ENCODE peak calls at places on chromosomes 16 and 17, in seven cellular contexts. D is PC-3, E is IMR-90, R is osteoblast, H is heart left ventricle, L is endodermal cell, W is hepatocyte. J is an unnamed sample.

GRCh38 chr16:30131869-30132475 is 9.0 kb upstream of the MAPK3 start:
- DNase-seq in D (no peak), E (no peak), R (no peak), H (no peak), L (no peak), W (no peak), J (no peak)

GRCh38 chr17:55405600-55405999 is 16.0 kb downstream of the MMD start:
- DNase-seq in D (no peak), E (no peak), R (no peak), H (no peak), L (no peak), W (no peak), J (no peak)

GRCh38 chr17:59751955-59752413 is 44.5 kb downstream of the VMP1 start:
- DNase-seq in D (no peak), E (no peak), R (no peak), H (no peak), L (no peak), W (no peak), J (no peak)

GRCh38 chr17:30236807-30237206 is 1.3 kb upstream of the SLC6A4 start:
- DNase-seq in D (peak; percentile 39), E (no peak), R (peak; percentile 92), H (peak; percentile 76), L (peak; percentile 88), W (peak; percentile 68), J (peak; percentile 83)

GRCh38 chr17:74431568-74432483 is at the start of gene GPRC5C:
- DNase-seq in D (peak; percentile 97), E (no peak), R (peak; percentile 85), H (peak; percentile 84), L (peak; percentile 97), W (peak; percentile 95), J (peak; percentile 95)

GRCh38 chr17:4509402-4509801 is 10.7 kb downstream of the SPNS2 start:
- DNase-seq in D (no peak), E (no peak), R (peak; percentile 91), H (no peak), L (no peak), W (no peak), J (no peak)

GRCh38 chr16:25109643-25110042 is 1.9 kb upstream of the LCMT1 start:
- DNase-seq in D (peak; percentile 91), E (peak; percentile 98), R (peak; percentile 90), H (no peak), L (no peak), W (peak; percentile 81), J (no peak)

GRCh38 chr16:10387378-10387681 is 1.5 kb downstream of the ATF7IP2 start:
- DNase-seq in D (no peak), E (no peak), R (peak; percentile 21), H (no peak), L (no peak), W (no peak), J (no peak)

GRCh38 chr17:12567077-12568053 is 98.3 kb upstream of the MYOCD start:
- DNase-seq in D (no peak), E (no peak), R (no peak), H (no peak), L (no peak), W (no peak), J (no peak)

GRCh38 chr16:8229011-8229520 is 361.2 kb downstream of the TMEM114 start:
- DNase-seq in D (no peak), E (no peak), R (no peak), H (no peak), L (peak; percentile 61), W (no peak), J (peak; percentile 7)

GRCh38 chr16:20792216-20792615 is 14.1 kb downstream of the ERI2 start:
- DNase-seq in D (no peak), E (peak; percentile 6), R (no peak), H (no peak), L (no peak), W (no peak), J (no peak)

GRCh38 chr17:47902039-47902744 is 6.2 kb downstream of the SP2 start:
- DNase-seq in D (no peak), E (no peak), R (no peak), H (no peak), L (peak; percentile 97), W (no peak), J (peak; percentile 85)

GRCh38 chr17:40645291-40645690 is 2.3 kb downstream of the SMARCE1 start:
- DNase-seq in D (no peak), E (no peak), R (no peak), H (no peak), L (no peak), W (no peak), J (no peak)
- H3K4me3 ChIP-seq in D (no peak overlapping the region), E (no peak overlapping the region), R (no peak overlapping the region), H (no peak overlapping the region), L (peak overlapping the region; percentile 93), W (peak overlapping the region; percentile 1), J (no peak overlapping the region)

DNA sequence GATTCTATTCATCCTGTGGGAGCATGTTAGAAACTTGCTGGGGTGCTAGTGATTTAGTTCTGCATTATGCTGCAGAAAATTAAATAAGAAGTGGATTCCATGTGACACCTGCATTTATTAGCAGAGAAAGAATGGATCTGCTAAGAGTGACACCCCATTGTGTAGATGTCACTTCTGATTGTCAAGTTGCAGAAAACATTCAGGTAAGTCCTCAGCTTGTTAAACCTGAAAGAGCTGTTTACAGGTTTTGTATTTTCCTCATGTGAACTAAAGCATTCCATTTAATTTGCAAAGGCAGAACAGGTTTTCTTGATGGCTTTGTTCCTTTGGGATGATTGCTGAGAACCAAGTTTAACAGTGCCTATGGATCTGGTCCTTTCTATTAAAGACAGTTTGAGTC is 238.7 kb downstream of the ABCC12 start:
- DNase-seq in D (no peak), E (no peak), R (no peak), H (no peak), L (no peak), W (no peak), J (no peak)
- H3K27me3 ChIP-seq in D (no peaks in the 10 kb centered on the region), E (peaks cover 3% of the 10 kb centered on the region), R (no peaks in the 10 kb centered on the region), H (no peaks in the 10 kb centered on the region), L (no peaks in the 10 kb centered on the region), W (no peaks in the 10 kb centered on the region), J (no peaks in the 10 kb centered on the region)

DNA sequence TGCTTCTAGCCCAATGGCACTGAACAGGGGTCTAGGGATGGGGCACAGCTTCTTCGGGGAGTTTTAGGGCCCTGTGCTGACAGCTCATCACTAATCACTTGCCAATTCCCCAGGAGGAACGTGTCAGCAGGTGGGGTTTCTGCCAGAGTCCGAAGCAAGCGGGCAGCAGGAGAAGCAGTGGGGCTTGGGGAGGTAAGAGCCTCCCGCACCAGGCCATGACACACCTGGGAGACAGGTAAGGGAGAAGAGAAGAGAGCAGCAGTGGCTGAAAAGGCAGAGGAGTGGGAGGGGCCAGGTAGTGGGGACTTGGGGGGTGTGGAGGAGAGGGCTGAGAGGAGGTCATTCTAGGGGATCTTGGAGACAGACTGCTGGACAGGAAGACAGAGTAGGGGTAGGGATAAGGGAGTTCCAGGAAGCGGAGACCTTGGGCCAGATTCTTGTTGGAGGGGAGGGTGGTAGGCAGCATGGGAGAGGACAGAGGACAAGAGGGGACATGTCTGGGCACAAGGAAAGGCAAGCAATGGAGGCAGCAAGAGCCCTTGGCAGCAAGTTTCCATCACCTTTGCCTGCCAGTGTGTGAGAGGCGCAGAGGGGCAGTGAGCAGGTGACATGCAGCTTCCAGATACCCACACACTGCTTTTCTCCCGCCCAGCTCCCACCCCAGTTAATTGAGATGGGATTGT is 4.9 kb downstream of the PHOSPHO1 start:
- DNase-seq in D (no peak), E (no peak), R (peak; percentile 46), H (no peak), L (peak; percentile 56), W (no peak), J (peak; percentile 44)
- H3K36me3 ChIP-seq in D (no peaks in the 10 kb centered on the region), E (no peaks in the 10 kb centered on the region), R (no peaks in the 10 kb centered on the region), H (peaks cover 4% of the 10 kb centered on the region), L (no peaks in the 10 kb centered on the region), W (no peaks in the 10 kb centered on the region), J (no peaks in the 10 kb centered on the region)

GRCh38 chr17:67488161-67488560 is 111.1 kb downstream of the PITPNC1 start:
- DNase-seq in D (no peak), E (no peak), R (no peak), H (no peak), L (peak; percentile 40), W (no peak), J (no peak)
- H3K4me3 ChIP-seq in D (no peak overlapping the region), E (no peak overlapping the region), R (no peak overlapping the region), H (no peak overlapping the region), L (no peak overlapping the region), W (no peak overlapping the region), J (no peak overlapping the region)

DNA sequence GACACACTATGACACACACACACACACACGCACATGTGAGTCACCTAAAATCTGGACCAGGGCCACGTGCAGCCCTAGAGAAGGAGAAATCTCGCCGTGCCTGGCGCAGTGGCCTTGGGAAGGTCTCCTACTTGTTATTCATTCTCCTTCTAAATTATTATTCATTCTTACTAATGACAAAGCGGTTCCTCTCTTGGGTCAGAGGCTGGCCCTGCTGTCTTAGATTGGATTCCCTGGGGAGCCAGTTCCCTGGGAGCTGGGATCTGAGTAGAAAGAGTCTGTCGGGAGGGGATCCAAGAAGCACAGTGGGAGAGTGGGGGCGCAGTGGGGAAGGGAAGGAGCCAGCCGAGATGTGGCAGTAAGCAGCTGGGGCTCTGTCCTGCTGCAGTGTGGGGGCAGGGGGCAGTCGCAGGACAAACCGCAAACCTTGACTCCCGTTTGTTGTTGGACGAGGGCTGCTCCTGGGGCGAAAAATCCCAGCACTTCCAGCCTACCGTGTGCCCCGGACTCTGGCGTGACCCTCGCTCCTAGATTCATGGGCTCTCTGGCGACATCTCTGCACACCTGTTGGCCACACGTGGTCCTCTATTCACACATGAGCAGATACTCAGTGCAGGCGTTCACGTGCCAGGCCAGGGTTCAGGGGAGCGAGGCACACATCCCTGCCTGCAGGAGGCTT is 18.7 kb upstream of the JPH3 start:
- DNase-seq in D (no peak), E (peak; percentile 65), R (peak; percentile 83), H (no peak), L (no peak), W (no peak), J (peak; percentile 82)
- H3K27me3 ChIP-seq in D (no peaks in the 10 kb centered on the region), E (peaks cover 10% of the 10 kb centered on the region), R (peaks cover 6% of the 10 kb centered on the region), H (peaks cover 17% of the 10 kb centered on the region), L (no peaks in the 10 kb centered on the region), W (no peaks in the 10 kb centered on the region), J (no peaks in the 10 kb centered on the region)

GRCh38 chr17:63827801-63828221 is 348 bp upstream of the FTSJ3 start:
- DNase-seq in D (no peak), E (no peak), R (no peak), H (no peak), L (no peak), W (no peak), J (no peak)

GRCh38 chr17:63828936-63829335 is 1.5 kb upstream of the FTSJ3 start:
- DNase-seq in D (no peak), E (no peak), R (no peak), H (no peak), L (no peak), W (no peak), J (no peak)

GRCh38 chr17:63826468-63827001 is 696 bp upstream of the PSMC5 start:
- DNase-seq in D (peak; percentile 33), E (peak; percentile 41), R (peak; percentile 90), H (no peak), L (peak; percentile 74), W (peak; percentile 38), J (peak; percentile 44)

GRCh38 chr17:63824362-63824761 is 2.9 kb upstream of the PSMC5 start:
- DNase-seq in D (no peak), E (no peak), R (peak; percentile 43), H (no peak), L (no peak), W (no peak), J (no peak)

GRCh38 chr17:63827002-63827800 is at the start of the genes FTSJ3 and PSMC5:
- DNase-seq in D (peak; percentile 97), E (peak; percentile 93), R (peak; percentile 98), H (peak; percentile 96), L (peak; percentile 99), W (peak; percentile 96), J (peak; percentile 95)
- H3K36me3 ChIP-seq in D (peaks cover 76% of the 10 kb centered on the region), E (peaks cover 63% of the 10 kb centered on the region), R (peaks cover 68% of the 10 kb centered on the region), H (peaks cover 75% of the 10 kb centered on the region), L (peaks cover 72% of the 10 kb centered on the region), W (peaks cover 4% of the 10 kb centered on the region), J (peaks cover 56% of the 10 kb centered on the region)

J was measured in H7.